ENCODE peak calls at places on chromosome 18, in six cellular contexts. I is endothelial cell; V is COR-L47; J is right cardiac atrium; M is CD4-positive, alpha-beta memory T cell; Z is GM23248. S is an unnamed sample.

GRCh38 chr18:24999650-25000267 is 352.2 kb downstream of the ZNF521 start:
- DNase-seq in I (no peak), M (no peak), V (no peak), Z (no peak), J (no peak), S (no peak)

GRCh38 chr18:34840416-34840815 is 130.3 kb downstream of the DTNA start:
- DNase-seq in J (no peak), V (no peak), I (no peak), Z (no peak), M (no peak), S (no peak)

GRCh38 chr18:42183746-42184145 is 228.7 kb downstream of the PIK3C3 start:
- DNase-seq in M (no peak), J (no peak), V (no peak), I (no peak), Z (peak; percentile 85), S (no peak)

GRCh38 chr18:12657849-12658829 is at the start of gene SPIRE1:
- DNase-seq in J (peak; percentile 81), M (peak; percentile 36), Z (peak; percentile 80), V (peak; percentile 59), I (peak; percentile 68), S (peak; percentile 78)

GRCh38 chr18:77067315-77068061 is 65.1 kb downstream of the MBP start:
- DNase-seq in M (peak; percentile 62), Z (peak; percentile 97), J (peak; percentile 69), I (no peak), V (no peak), S (no peak)

GRCh38 chr18:44777429-44778192 is 96.9 kb downstream of the SETBP1 start:
- DNase-seq in V (no peak), J (peak; percentile 65), Z (no peak), I (no peak), M (no peak), S (no peak)

GRCh38 chr18:74255022-74255658 is 36.6 kb downstream of the CYB5A start:
- DNase-seq in I (peak; percentile 43), J (no peak), M (no peak), Z (no peak), V (no peak), S (no peak)

GRCh38 chr18:54284535-54284934 is 15.2 kb downstream of the POLI start:
- DNase-seq in Z (no peak), J (no peak), M (no peak), I (no peak), V (no peak), S (no peak)

GRCh38 chr18:6266212-6266611 is 148.5 kb downstream of the L3MBTL4 start:
- DNase-seq in Z (no peak), V (no peak), I (no peak), M (no peak), J (no peak), S (no peak)

GRCh38 chr18:48514786-48515185 is 24.0 kb upstream of the CTIF start:
- DNase-seq in I (no peak), V (peak; percentile 96), J (no peak), M (no peak), Z (no peak), S (no peak)

GRCh38 chr18:435940-436339 is 64.6 kb downstream of the COLEC12 start:
- DNase-seq in M (no peak), J (no peak), Z (peak; percentile 57), I (no peak), V (no peak), S (no peak)

GRCh38 chr18:56532176-56532840 is 106.1 kb downstream of the TXNL1 start:
- DNase-seq in V (no peak), Z (peak; percentile 61), M (no peak), J (no peak), I (no peak), S (peak; percentile 30)

GRCh38 chr18:66993492-66993891 is 389.6 kb upstream of the CDH19 start:
- DNase-seq in J (no peak), V (no peak), I (no peak), Z (no peak), M (no peak), S (no peak)

GRCh38 chr18:51321696-51322095 is 124.2 kb upstream of the MEX3C start:
- DNase-seq in M (no peak), I (no peak), Z (no peak), J (no peak), V (no peak), S (no peak)

GRCh38 chr18:79882522-79883241 is 68.8 kb downstream of the SLC66A2 start:
- DNase-seq in I (no peak), M (no peak), V (no peak), Z (no peak), J (no peak), S (no peak)

GRCh38 chr18:77487951-77488740 is 238.5 kb downstream of the GALR1 start:
- DNase-seq in V (no peak), I (no peak), J (no peak), M (no peak), Z (no peak), S (no peak)

GRCh38 chr18:24506175-24506574 is 45.7 kb downstream of the HRH4 start:
- DNase-seq in M (no peak), I (no peak), Z (no peak), J (no peak), V (no peak), S (no peak)

GRCh38 chr18:986071-986470 is 81.4 kb downstream of the ADCYAP1 start:
- DNase-seq in Z (no peak), J (no peak), M (no peak), I (no peak), V (no peak), S (no peak)

GRCh38 chr18:62781893-62782292 is 66.6 kb downstream of the PHLPP1 start:
- DNase-seq in Z (peak; percentile 96), V (peak; percentile 28), J (no peak), M (no peak), I (no peak), S (no peak)

GRCh38 chr18:3067213-3068118 is 54.5 kb upstream of the LPIN2 start:
- DNase-seq in M (peak; percentile 19), V (no peak), Z (no peak), J (no peak), I (no peak), S (no peak)

GRCh38 chr18:58223717-58224424 is 179.8 kb downstream of the NEDD4L start:
- DNase-seq in M (no peak), V (no peak), Z (peak; percentile 97), I (no peak), J (peak; percentile 65), S (no peak)

GRCh38 chr18:74375999-74376398 is 60.4 kb downstream of the C18orf63 start:
- DNase-seq in V (no peak), J (no peak), M (no peak), Z (peak; percentile 72), I (no peak), S (no peak)

GRCh38 chr18:4060427-4061281 is 394.5 kb downstream of the DLGAP1 start:
- DNase-seq in Z (no peak), J (no peak), V (no peak), I (no peak), M (no peak), S (no peak)

GRCh38 chr18:45349447-45349846 is 265.8 kb upstream of the SLC14A2 start:
- DNase-seq in J (no peak), Z (no peak), I (no peak), V (no peak), M (no peak), S (no peak)

S was measured in GM10248.